ENCODE peak calls at places on chromosomes 6 and 20, in eight cellular contexts. S is right lobe of liver; G is epithelial cell of esophagus; X is CD4-positive, alpha-beta T cell; H is IMR-90; E is GM10248; Z is esophagus squamous epithelium; D is upper lobe of right lung. C is an unnamed sample.

GRCh38 chr6:43013020-43013842 is 515 bp downstream of the MEA1 start:
- DNase-seq in S (no peak), G (no peak), X (no peak), H (peak), E (no peak), Z (peak), D (no peak), C (no peak)

GRCh38 chr6:52286798-52287432 is 2.4 kb upstream of the MCM3 start:
- DNase-seq in S (peak), G (peak), X (peak), H (peak), E (peak), Z (no peak), D (peak), C (no peak)

GRCh38 chr6:107673076-107673494 is 151.0 kb downstream of the SCML4 start:
- DNase-seq in S (no peak), G (no peak), X (no peak), H (no peak), E (no peak), Z (no peak), D (no peak), C (no peak)

GRCh38 chr6:155078331-155078745 is 83.2 kb downstream of the TIAM2 start:
- DNase-seq in S (no peak), G (no peak), X (no peak), H (no peak), E (no peak), Z (no peak), D (no peak), C (no peak)

GRCh38 chr6:113879186-113880096 is 22.3 kb downstream of the MARCKS start:
- DNase-seq in S (peak), G (peak), X (no peak), H (peak), E (peak), Z (no peak), D (no peak), C (no peak)

GRCh38 chr6:135743476-135743875 is 108.0 kb upstream of the PDE7B start:
- DNase-seq in S (no peak), G (no peak), X (no peak), H (no peak), E (no peak), Z (no peak), D (no peak), C (no peak)

GRCh38 chr6:100614386-100614785 is 149.7 kb upstream of the SIM1 start:
- DNase-seq in S (no peak), G (peak), X (no peak), H (no peak), E (no peak), Z (no peak), D (no peak), C (no peak)

GRCh38 chr6:41733707-41734665 is 1.4 kb downstream of the TFEB start:
- DNase-seq in S (peak), G (peak), X (peak), H (peak), E (peak), Z (no peak), D (peak), C (peak)

GRCh38 chr20:49674383-49675352 is 39.0 kb downstream of the B4GALT5 start:
- DNase-seq in S (no peak), G (peak), X (no peak), H (peak), E (no peak), Z (no peak), D (no peak), C (no peak)

GRCh38 chr6:54595844-54596243 is 250.7 kb upstream of the FAM83B start:
- DNase-seq in S (no peak), G (peak), X (no peak), H (peak), E (no peak), Z (no peak), D (no peak), C (no peak)

GRCh38 chr6:161546632-161547031 is 272.8 kb upstream of the AGPAT4 start:
- DNase-seq in S (no peak), G (no peak), X (no peak), H (no peak), E (no peak), Z (no peak), D (no peak), C (no peak)

GRCh38 chr20:63686492-63687321 is 9.7 kb upstream of the TNFRSF6B start:
- DNase-seq in S (no peak), G (peak), X (no peak), H (peak), E (no peak), Z (no peak), D (peak), C (no peak)

GRCh38 chr6:134535831-134536230 is 217.9 kb upstream of the SGK1 start:
- DNase-seq in S (no peak), G (peak), X (no peak), H (peak), E (no peak), Z (no peak), D (no peak), C (no peak)

GRCh38 chr20:18983796-18984195 is 170.2 kb downstream of the SCP2D1 start:
- DNase-seq in S (no peak), G (peak), X (no peak), H (no peak), E (no peak), Z (no peak), D (no peak), C (no peak)

GRCh38 chr6:142400495-142400894 is 98.7 kb downstream of the ADGRG6 start:
- DNase-seq in S (no peak), G (no peak), X (no peak), H (peak), E (no peak), Z (no peak), D (no peak), C (no peak)

GRCh38 chr6:158050107-158050735 is 68.6 kb downstream of the SYNJ2 start:
- DNase-seq in S (no peak), G (no peak), X (no peak), H (no peak), E (no peak), Z (no peak), D (peak), C (no peak)

GRCh38 chr6:107704377-107705013 is 119.6 kb downstream of the SCML4 start:
- DNase-seq in S (no peak), G (peak), X (no peak), H (peak), E (peak), Z (no peak), D (no peak), C (no peak)

GRCh38 chr6:158810149-158811095 is 8.7 kb downstream of the EZR start:
- DNase-seq in S (peak), G (no peak), X (no peak), H (no peak), E (no peak), Z (no peak), D (no peak), C (no peak)

DNA sequence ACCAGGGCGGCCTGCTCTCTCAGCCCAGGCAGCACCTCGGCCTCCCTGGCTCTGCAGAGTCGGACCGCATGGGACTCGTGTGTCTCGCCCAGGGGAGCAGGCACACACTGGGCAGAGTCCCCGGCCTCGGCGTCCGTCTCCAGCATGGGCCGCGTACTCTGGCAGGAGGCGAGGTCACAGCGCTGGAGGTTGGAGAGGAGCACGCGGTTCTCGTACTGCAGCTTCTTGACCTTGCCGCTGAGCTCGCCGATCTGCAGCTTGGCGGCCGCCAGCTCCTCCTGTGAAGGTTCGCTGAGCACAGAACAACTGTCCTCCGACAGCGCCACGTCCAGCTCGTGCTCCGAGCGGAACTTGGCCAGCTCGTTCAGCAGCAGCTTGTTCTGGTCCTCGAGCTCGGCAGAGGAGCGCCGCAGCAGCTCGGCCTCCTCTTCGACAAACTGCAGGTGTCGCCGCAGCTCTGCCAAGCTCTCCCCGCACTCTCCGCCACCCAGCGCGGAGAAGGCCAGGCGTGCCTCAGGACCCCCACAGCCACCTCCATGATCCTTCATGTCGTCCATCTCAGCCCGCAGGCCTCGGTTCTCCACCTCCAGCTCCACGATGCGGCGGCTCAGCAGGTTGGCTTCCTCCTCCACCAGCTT is 42.0 kb upstream of the DSN1 start:
- DNase-seq in S (no peak), G (no peak), X (no peak), H (no peak), E (no peak), Z (no peak), D (no peak), C (no peak)
- TF ChIP-seq CTCF in S (no peak), G (no peak), X (no peak), H (no peak), E (no peak), Z (no peak), D (no peak), C (peak)

DNA sequence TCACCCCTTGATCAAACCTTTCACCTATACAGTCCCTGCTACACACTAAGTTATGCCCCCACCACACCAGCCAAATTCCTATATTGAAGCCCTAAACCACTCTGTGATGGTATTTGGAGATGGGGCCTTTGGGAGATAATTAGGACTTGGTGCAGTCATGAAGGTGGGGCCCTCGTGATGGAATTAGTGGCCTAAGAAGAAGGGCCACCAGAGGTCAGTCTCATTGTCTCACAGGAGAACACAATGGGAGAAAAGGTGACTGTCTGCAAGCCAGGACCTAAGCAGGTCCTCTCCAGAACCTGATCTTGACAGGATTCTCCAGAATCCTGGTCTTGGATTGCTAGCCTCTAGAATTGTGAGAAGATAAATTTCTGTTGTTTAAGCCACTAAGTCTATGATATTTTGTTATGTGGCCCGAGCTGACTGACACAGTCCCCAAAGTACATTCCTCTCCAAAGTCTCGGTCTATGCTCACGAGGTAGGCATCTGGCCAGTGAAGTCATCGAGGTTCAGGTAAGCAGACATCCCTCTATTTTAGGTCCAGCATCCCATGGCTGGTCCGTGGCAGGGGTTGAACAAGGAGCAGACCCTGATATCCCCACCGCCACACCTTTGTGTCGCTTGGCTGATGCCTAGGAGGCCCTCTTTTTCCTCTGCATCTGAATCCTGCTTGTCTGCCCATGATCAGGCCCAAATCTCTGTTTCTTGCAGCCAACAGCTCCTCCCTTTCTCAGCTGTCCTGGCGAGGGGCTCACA is 138.9 kb downstream of the NFATC2 start:
- DNase-seq in S (no peak), G (no peak), X (no peak), H (no peak), E (no peak), Z (no peak), D (peak), C (no peak)
- TF ChIP-seq CTCF in S (no peak), G (no peak), X (no peak), H (no peak), E (no peak), Z (no peak), D (no peak), C (no peak)

DNA sequence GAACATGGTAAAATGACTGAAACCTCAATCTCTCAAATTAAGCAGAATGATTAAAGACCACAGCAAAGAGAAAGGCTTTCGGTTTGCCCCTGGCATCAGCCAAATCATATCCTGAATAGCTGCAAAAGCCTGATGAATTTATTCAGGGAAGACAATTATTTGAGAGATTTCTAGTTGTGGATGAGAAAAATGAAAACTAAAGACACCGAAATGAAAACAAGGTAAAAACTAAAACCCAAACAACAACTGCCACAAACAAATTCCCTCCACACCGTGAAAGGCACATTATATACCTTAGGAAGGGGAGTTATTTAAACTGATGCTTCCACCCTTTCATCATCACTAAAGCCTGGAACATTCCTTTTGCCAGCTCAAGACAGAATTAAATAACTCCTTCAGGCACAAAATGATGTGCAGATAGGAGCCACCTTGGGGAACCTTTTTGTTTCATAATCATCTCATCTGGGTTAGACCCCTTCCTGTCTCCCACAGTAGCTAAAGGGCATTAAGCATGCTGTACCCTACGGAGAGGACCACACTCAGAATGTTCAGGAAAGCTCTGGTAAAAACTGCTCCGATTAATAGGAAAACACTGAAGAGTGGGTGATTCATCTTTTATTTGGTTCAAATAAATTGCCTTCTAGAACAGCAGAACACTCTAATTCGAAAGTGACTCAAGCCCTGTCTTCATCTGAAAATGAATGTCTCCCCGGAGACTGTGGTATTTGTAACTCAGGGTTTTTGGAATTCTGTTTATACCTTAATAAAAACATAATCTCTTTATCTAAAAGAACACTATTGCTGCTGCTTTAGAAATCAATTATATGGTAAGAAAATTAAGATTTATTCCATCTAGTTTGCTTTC is 9.1 kb upstream of the ANKRD60 start:
- DNase-seq in S (no peak), G (no peak), X (no peak), H (peak), E (no peak), Z (no peak), D (no peak), C (no peak)
- TF ChIP-seq CTCF in S (no peak), G (no peak), X (peak), H (no peak), E (no peak), Z (no peak), D (no peak), C (no peak)

DNA sequence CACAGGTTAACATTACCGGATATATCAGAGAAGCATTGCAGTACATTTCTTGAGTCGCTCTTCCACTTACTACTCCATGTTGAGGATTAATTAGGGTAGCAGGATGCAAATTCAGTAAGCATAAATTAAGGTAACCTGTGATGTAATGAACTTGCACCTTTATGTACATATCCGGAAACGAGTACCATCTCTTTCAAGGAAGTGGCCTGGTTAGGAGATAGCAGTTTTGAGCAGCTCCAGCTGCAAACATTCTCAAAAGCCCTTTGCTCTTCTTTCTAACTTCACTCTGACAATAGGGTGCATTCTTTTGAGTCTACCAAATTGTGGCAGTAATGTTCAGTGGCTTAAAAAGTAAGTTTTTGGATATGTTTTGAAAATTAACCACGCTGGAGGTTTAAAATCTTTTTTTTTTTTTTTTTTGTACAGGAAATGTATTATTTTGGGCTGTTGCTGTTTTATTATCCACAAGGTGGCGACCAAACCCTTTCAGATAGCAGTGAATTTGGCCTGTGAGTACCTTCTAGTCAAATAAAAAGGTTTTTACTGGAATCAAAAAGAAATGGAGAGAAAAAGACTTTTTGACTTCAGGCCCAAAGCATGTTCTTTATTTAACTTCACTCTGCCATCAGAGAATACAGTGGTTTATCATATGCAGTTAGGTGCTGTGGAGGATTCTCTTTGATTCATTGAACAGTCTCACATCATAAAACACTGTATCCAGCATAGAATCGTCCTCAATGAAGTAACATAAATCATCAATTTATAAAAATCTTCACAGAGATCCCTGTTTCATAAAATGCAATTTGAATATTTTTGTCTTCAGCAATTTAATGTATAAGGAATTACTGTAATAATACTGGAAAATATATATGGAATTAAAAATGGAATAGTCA is 8.9 kb downstream of the FAM217B start:
- DNase-seq in S (no peak), G (peak), X (no peak), H (peak), E (no peak), Z (no peak), D (no peak), C (no peak)
- TF ChIP-seq CTCF in S (peak), G (peak), X (peak), H (peak), E (peak), Z (peak), D (peak), C (peak)

GRCh38 chr6:21610376-21610775 is 16.8 kb downstream of the SOX4 start:
- DNase-seq in S (no peak), G (no peak), X (no peak), H (no peak), E (peak), Z (no peak), D (no peak), C (no peak)

GRCh38 chr6:21613809-21614208 is 20.3 kb downstream of the SOX4 start:
- DNase-seq in S (no peak), G (no peak), X (no peak), H (no peak), E (no peak), Z (no peak), D (no peak), C (no peak)

GRCh38 chr6:21611485-21611884 is 17.9 kb downstream of the SOX4 start:
- DNase-seq in S (no peak), G (no peak), X (no peak), H (no peak), E (no peak), Z (no peak), D (no peak), C (no peak)

GRCh38 chr6:21609881-21610329 is 16.4 kb downstream of the SOX4 start:
- DNase-seq in S (no peak), G (no peak), X (no peak), H (no peak), E (no peak), Z (no peak), D (no peak), C (peak)

GRCh38 chr6:21612067-21612745 is 18.7 kb downstream of the SOX4 start:
- DNase-seq in S (no peak), G (no peak), X (no peak), H (no peak), E (no peak), Z (no peak), D (no peak), C (no peak)
- TF ChIP-seq CTCF in S (no peak), G (no peak), X (no peak), H (no peak), E (no peak), Z (no peak), D (no peak), C (no peak)

DNA sequence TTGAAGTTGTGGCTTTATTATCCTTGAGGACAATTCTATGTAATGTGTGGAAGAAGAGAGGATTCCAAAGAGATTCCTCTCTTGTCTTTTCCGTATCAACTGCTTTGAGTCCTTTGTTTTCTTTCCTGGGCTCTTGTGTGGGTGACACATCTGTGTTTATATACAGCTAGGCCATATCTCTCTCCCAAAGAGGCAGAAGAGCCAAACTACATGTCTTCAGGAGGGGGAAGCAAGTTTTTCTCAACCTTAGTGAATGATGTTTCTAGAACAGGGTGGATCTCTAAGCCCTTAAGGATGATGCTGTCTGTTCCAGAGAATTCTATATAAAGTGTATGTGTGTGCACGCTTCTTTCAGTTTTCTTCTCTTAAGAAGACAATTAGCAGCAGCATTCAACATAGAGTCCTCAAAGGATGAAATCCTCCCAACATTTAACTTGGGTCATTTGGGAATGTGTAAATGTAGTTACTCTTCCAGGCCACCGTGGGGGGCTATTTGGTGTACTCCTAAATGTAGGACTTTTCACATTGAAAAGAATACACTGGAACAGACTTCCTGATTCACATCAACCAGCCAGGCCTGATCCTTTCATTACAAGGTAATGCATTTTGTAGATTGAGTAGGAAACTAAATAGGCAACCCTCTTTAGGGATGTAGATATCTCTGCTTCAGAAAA is 92.8 kb upstream of the EEF1E1 start:
- DNase-seq in S (no peak), G (no peak), X (no peak), H (no peak), E (no peak), Z (no peak), D (no peak), C (no peak)
- TF ChIP-seq CTCF in S (no peak), G (peak), X (no peak), H (no peak), E (peak), Z (no peak), D (no peak), C (peak)

GRCh38 chr20:24305366-24305765 is 164.1 kb upstream of the SYNDIG1 start:
- DNase-seq in S (no peak), G (no peak), X (no peak), H (no peak), E (no peak), Z (no peak), D (no peak), C (no peak)

GRCh38 chr20:24297928-24298327 is 171.5 kb upstream of the SYNDIG1 start:
- DNase-seq in S (no peak), G (no peak), X (no peak), H (no peak), E (no peak), Z (no peak), D (no peak), C (no peak)

DNA sequence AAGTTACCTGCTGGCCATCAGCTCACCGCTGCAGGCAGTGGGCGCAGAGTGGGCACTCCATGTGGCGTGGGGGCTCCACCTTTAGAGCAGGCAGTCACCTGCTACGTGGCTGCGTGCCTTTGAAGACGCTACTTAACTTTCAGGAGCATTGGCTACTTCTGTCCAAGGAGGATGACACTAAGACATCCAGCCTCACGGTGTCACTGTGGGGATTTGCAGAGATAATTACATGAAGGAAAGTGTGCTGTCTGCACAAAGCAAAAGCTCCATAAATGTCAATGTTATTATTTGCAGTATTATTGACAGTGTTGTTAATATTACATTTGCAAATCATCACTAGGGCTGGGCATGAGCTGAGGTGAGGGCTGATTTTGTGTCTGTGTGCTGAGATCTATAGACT is 166.0 kb upstream of the SYNDIG1 start:
- DNase-seq in S (no peak), G (peak), X (no peak), H (no peak), E (no peak), Z (no peak), D (no peak), C (no peak)
- TF ChIP-seq CTCF in S (no peak), G (no peak), X (no peak), H (no peak), E (no peak), Z (no peak), D (no peak), C (no peak)

C was measured in H1.